ENCODE peak calls at places on chromosomes 4 and X, in nine cellular contexts. J, E, X, V, R, S, U, I and P are unnamed samples.

GRCh38 chr4:176767183-176767582 is 25.5 kb downstream of the VEGFC start:
- DNase-seq in J (no peak), E (no peak), X (no peak), V (no peak), R (peak; percentile 32), S (no peak), U (no peak), I (no peak), P (no peak)

GRCh38 chr4:123415977-123416376 is 19.4 kb downstream of the SPRY1 start:
- DNase-seq in J (no peak), E (no peak), X (no peak), V (no peak), R (peak; percentile 38), S (no peak), U (no peak), I (no peak), P (no peak)

GRCh38 chr4:115927382-115927781 is 814.0 kb upstream of the NDST4 start:
- DNase-seq in J (no peak), E (no peak), X (no peak), V (no peak), R (no peak), S (no peak), U (no peak), I (no peak), P (no peak)

GRCh38 chr4:13977755-13978154 is 350.2 kb upstream of the BOD1L1 start:
- DNase-seq in J (no peak), E (no peak), X (no peak), V (no peak), R (no peak), S (no peak), U (no peak), I (no peak), P (no peak)

GRCh38 chr4:14022428-14022827 is 394.9 kb upstream of the BOD1L1 start:
- DNase-seq in J (no peak), E (no peak), X (no peak), V (no peak), R (peak; percentile 48), S (no peak), U (no peak), I (no peak), P (no peak)

GRCh38 chr4:176438401-176438800 is 118.6 kb downstream of the SPCS3 start:
- DNase-seq in J (no peak), E (no peak), X (no peak), V (no peak), R (peak; percentile 21), S (no peak), U (no peak), I (no peak), P (no peak)

GRCh38 chrX:70301716-70302115 is 11.8 kb downstream of the KIF4A start:
- DNase-seq in J (no peak), E (no peak), X (no peak), V (no peak), R (no peak), S (no peak), U (no peak), I (no peak), P (no peak)

GRCh38 chrX:115561605-115562491 is 874 bp downstream of the PLS3 start:
- DNase-seq in J (no peak), E (peak; percentile 49), X (no peak), V (peak; percentile 81), R (peak; percentile 61), S (peak; percentile 32), U (no peak), I (no peak), P (peak; percentile 19)

GRCh38 chrX:154530286-154530685 is 14.3 kb upstream of the FAM3A start:
- DNase-seq in J (no peak), E (no peak), X (no peak), V (no peak), R (no peak), S (no peak), U (no peak), I (no peak), P (no peak)

GRCh38 chrX:115428011-115428410 is 133.0 kb upstream of the PLS3 start:
- DNase-seq in J (no peak), E (no peak), X (no peak), V (no peak), R (no peak), S (no peak), U (no peak), I (no peak), P (no peak)

GRCh38 chrX:153226344-153227190 is 47.5 kb downstream of the MAGEA1 start:
- DNase-seq in J (no peak), E (peak; percentile 75), X (no peak), V (no peak), R (peak; percentile 52), S (no peak), U (no peak), I (no peak), P (peak; percentile 29)

GRCh38 chrX:110082156-110082555 is 79.2 kb downstream of the TMEM164 start:
- DNase-seq in J (no peak), E (no peak), X (no peak), V (peak; percentile 13), R (peak; percentile 18), S (no peak), U (no peak), I (no peak), P (no peak)

GRCh38 chrX:68307767-68308166 is 125.5 kb downstream of the OPHN1 start:
- DNase-seq in J (no peak), E (no peak), X (no peak), V (no peak), R (peak; percentile 17), S (no peak), U (no peak), I (no peak), P (peak; percentile 46)

GRCh38 chrX:8364369-8365141 is 100.1 kb upstream of the VCX3B start:
- DNase-seq in J (no peak), E (peak; percentile 31), X (peak; percentile 68), V (peak; percentile 69), R (no peak), S (no peak), U (no peak), I (no peak), P (peak; percentile 0)

GRCh38 chr4:153676984-153677383 is 7.1 kb upstream of the TLR2 start:
- DNase-seq in J (no peak), E (no peak), X (no peak), V (no peak), R (peak; percentile 44), S (no peak), U (no peak), I (no peak), P (peak; percentile 28)

GRCh38 chr4:156931267-156931666 is 40.3 kb downstream of the PDGFC start:
- DNase-seq in J (no peak), E (no peak), X (no peak), V (no peak), R (peak; percentile 58), S (no peak), U (no peak), I (no peak), P (peak; percentile 83)

GRCh38 chr4:168631241-168632151 is 134.6 kb downstream of the PALLD start:
- DNase-seq in J (no peak), E (peak; percentile 69), X (peak; percentile 74), V (peak; percentile 55), R (peak; percentile 72), S (no peak), U (no peak), I (peak; percentile 76), P (peak; percentile 69)

GRCh38 chr4:7150083-7150635 is 42.2 kb upstream of the SORCS2 start:
- DNase-seq in J (no peak), E (no peak), X (no peak), V (no peak), R (peak; percentile 53), S (no peak), U (no peak), I (no peak), P (no peak)

GRCh38 chr4:6918345-6918744 is 8.7 kb downstream of the TBC1D14 start:
- DNase-seq in J (no peak), E (no peak), X (no peak), V (peak; percentile 51), R (no peak), S (no peak), U (no peak), I (peak; percentile 76), P (no peak)

GRCh38 chr4:8702516-8703400 is 110.2 kb downstream of the CPZ start:
- DNase-seq in J (no peak), E (no peak), X (no peak), V (no peak), R (no peak), S (no peak), U (no peak), I (peak; percentile 64), P (no peak)

GRCh38 chrX:72094894-72095293 is 36.8 kb downstream of the RTL5 start:
- DNase-seq in J (peak; percentile 70), E (no peak), X (no peak), V (peak; percentile 12), R (no peak), S (no peak), U (peak; percentile 65), I (peak; percentile 84), P (no peak)

GRCh38 chr4:84698962-84699671 is 116.2 kb downstream of the CDS1 start:
- DNase-seq in J (no peak), E (no peak), X (no peak), V (no peak), R (no peak), S (no peak), U (no peak), I (no peak), P (no peak)

GRCh38 chrX:103879339-103879738 is 47.3 kb upstream of the RAB9B start:
- DNase-seq in J (no peak), E (no peak), X (no peak), V (no peak), R (peak; percentile 29), S (no peak), U (no peak), I (no peak), P (no peak)

GRCh38 chr4:69532886-69533506 is 37.3 kb upstream of the UGT2B4 start:
- DNase-seq in J (no peak), E (no peak), X (no peak), V (no peak), R (no peak), S (no peak), U (no peak), I (no peak), P (no peak)

GRCh38 chr4:188297873-188298272 is 158.6 kb downstream of the TRIML1 start:
- DNase-seq in J (no peak), E (no peak), X (no peak), V (no peak), R (peak; percentile 48), S (no peak), U (no peak), I (no peak), P (no peak)

GRCh38 chr4:2848449-2848848 is 4.8 kb downstream of the ADD1 start:
- DNase-seq in J (no peak), E (no peak), X (peak; percentile 12), V (no peak), R (no peak), S (no peak), U (no peak), I (no peak), P (no peak)

GRCh38 chrX:70030242-70030823 is 19.4 kb downstream of the AWAT2 start:
- DNase-seq in J (no peak), E (peak; percentile 58), X (peak; percentile 52), V (peak; percentile 55), R (peak; percentile 66), S (no peak), U (peak; percentile 19), I (peak; percentile 45), P (peak; percentile 11)

GRCh38 chrX:121649414-121649813 is 602.0 kb downstream of the GLUD2 start:
- DNase-seq in J (no peak), E (no peak), X (no peak), V (no peak), R (no peak), S (no peak), U (no peak), I (no peak), P (no peak)

GRCh38 chrX:154046262-154046771 is 26.6 kb upstream of the IRAK1 start:
- DNase-seq in J (no peak), E (no peak), X (peak; percentile 28), V (peak; percentile 26), R (peak; percentile 64), S (no peak), U (no peak), I (no peak), P (no peak)

GRCh38 chr4:37001688-37002436 is 242.7 kb upstream of the NWD2 start:
- DNase-seq in J (no peak), E (no peak), X (no peak), V (no peak), R (no peak), S (no peak), U (no peak), I (no peak), P (no peak)

GRCh38 chr4:86453044-86453501 is 93.2 kb upstream of the MAPK10 start:
- DNase-seq in J (no peak), E (no peak), X (no peak), V (peak; percentile 61), R (no peak), S (no peak), U (no peak), I (no peak), P (no peak)